ENCODE peak calls at places on chromosomes 5 and 9, in seven cellular contexts. Y is CD4-positive, alpha-beta memory T cell; Q is pancreas; E is uterus; S is PC-3; L is heart right ventricle; V is body of pancreas. H is an unnamed sample.

GRCh38 chr5:126516852-126517251 is 78.2 kb downstream of the ALDH7A1 start:
- DNase-seq in Y (no peak), V (no peak), Q (no peak), L (no peak), S (no peak), E (no peak), H (no peak)

GRCh38 chr9:128163523-128164331 is 3.7 kb downstream of the BBLN start:
- DNase-seq in E (no peak), L (no peak), Q (no peak), S (no peak), Y (no peak), V (no peak), H (no peak)

GRCh38 chr9:134039386-134040175 is 14.3 kb downstream of the BRD3OS start:
- DNase-seq in S (no peak), V (no peak), Y (no peak), Q (no peak), L (no peak), E (no peak), H (no peak)

GRCh38 chr9:132583584-132584304 is 1.3 kb downstream of the BARHL1 start:
- DNase-seq in Y (no peak), S (no peak), E (no peak), L (no peak), V (no peak), Q (no peak), H (no peak)

GRCh38 chr5:38657020-38657419 is 100.6 kb upstream of the LIFR start:
- DNase-seq in Y (no peak), E (no peak), S (no peak), L (no peak), Q (no peak), V (no peak), H (no peak)

GRCh38 chr9:104882574-104882973 is 45.4 kb downstream of the ABCA1 start:
- DNase-seq in Q (no peak), E (no peak), Y (no peak), S (no peak), V (no peak), L (no peak), H (no peak)

GRCh38 chr9:135230817-135231520 is 143.5 kb downstream of the OLFM1 start:
- DNase-seq in V (no peak), E (no peak), Y (no peak), Q (no peak), L (no peak), S (no peak), H (peak; percentile 75)

GRCh38 chr5:160742446-160742845 is 109.6 kb downstream of the ATP10B start:
- DNase-seq in Y (no peak), E (no peak), S (no peak), V (no peak), L (no peak), Q (no peak), H (no peak)

GRCh38 chr5:171336486-171337206 is 27.6 kb downstream of the TLX3 start:
- DNase-seq in V (peak; percentile 51), Y (no peak), S (peak; percentile 74), L (peak; percentile 28), E (no peak), Q (peak; percentile 47), H (no peak)

GRCh38 chr5:133926960-133927615 is 41.3 kb downstream of the C5orf15 start:
- DNase-seq in Q (peak; percentile 31), S (peak; percentile 4), L (no peak), V (peak; percentile 46), Y (no peak), E (peak; percentile 22), H (no peak)

GRCh38 chr5:159849437-159850191 is 66.7 kb upstream of the ADRA1B start:
- DNase-seq in Y (no peak), V (no peak), L (no peak), S (peak; percentile 92), Q (no peak), E (peak; percentile 55), H (no peak)

GRCh38 chr5:9388941-9389674 is 156.8 kb downstream of the SEMA5A start:
- DNase-seq in E (no peak), Y (no peak), L (no peak), Q (no peak), V (no peak), S (no peak), H (no peak)

GRCh38 chr9:114851301-114851700 is 45.5 kb upstream of the TNFSF15 start:
- DNase-seq in L (no peak), Q (no peak), E (no peak), S (no peak), V (no peak), Y (no peak), H (no peak)

GRCh38 chr5:89399553-89399952 is 516.6 kb upstream of the MEF2C start:
- DNase-seq in Q (no peak), S (peak; percentile 15), Y (no peak), V (no peak), E (no peak), L (no peak), H (no peak)

GRCh38 chr5:15183520-15183919 is 311.9 kb upstream of the ANKH start:
- DNase-seq in Q (no peak), L (no peak), E (no peak), V (no peak), S (peak; percentile 21), Y (no peak), H (no peak)

GRCh38 chr5:77167695-77168111 is 42.8 kb upstream of the PDE8B start:
- DNase-seq in E (peak; percentile 39), L (no peak), Y (no peak), Q (no peak), S (peak; percentile 74), V (no peak), H (no peak)

GRCh38 chr5:72203251-72203845 is 96.1 kb downstream of the MAP1B start:
- DNase-seq in S (no peak), E (no peak), Q (no peak), L (no peak), V (no peak), Y (no peak), H (no peak)
- H3K36me3 ChIP-seq in S (peaks cover 9% of the 10 kb centered on the region), E (no peaks in the 10 kb centered on the region), Q (no peaks in the 10 kb centered on the region), L (peaks cover 7% of the 10 kb centered on the region), V (no peaks in the 10 kb centered on the region), Y (no peaks in the 10 kb centered on the region), H (peaks cover 63% of the 10 kb centered on the region)

GRCh38 chr5:60377826-60378225 is 322.1 kb downstream of the DEPDC1B start:
- DNase-seq in E (no peak), Y (no peak), S (no peak), L (no peak), Q (no peak), V (no peak), H (no peak)
- H3K27ac ChIP-seq in E (no peak overlapping the region), Y (no peak overlapping the region), S (no peak overlapping the region), L (no peak overlapping the region), Q (no peak overlapping the region), V (no peak overlapping the region), H (no peak overlapping the region)

GRCh38 chr5:50328193-50328729 is 112.8 kb downstream of the EMB start:
- DNase-seq in Q (no peak), S (no peak), E (no peak), L (no peak), V (no peak), Y (peak; percentile 3), H (no peak)
- H3K9me3 ChIP-seq in Q (no peaks in the 10 kb centered on the region), S (no peaks in the 10 kb centered on the region), E (no peaks in the 10 kb centered on the region), L (peaks cover 3% of the 10 kb centered on the region), V (no peaks in the 10 kb centered on the region), Y (no peaks in the 10 kb centered on the region), H (no peaks in the 10 kb centered on the region)

GRCh38 chr5:1062761-1063568 is 48.9 kb downstream of the SLC12A7 start:
- DNase-seq in S (no peak), Q (no peak), L (no peak), V (no peak), E (no peak), Y (no peak), H (no peak)
- H3K36me3 ChIP-seq in S (peaks cover 3% of the 10 kb centered on the region), Q (peaks cover 57% of the 10 kb centered on the region), L (peaks cover 7% of the 10 kb centered on the region), V (peaks cover 9% of the 10 kb centered on the region), E (no peaks in the 10 kb centered on the region), Y (peaks cover 5% of the 10 kb centered on the region), H (no peaks in the 10 kb centered on the region)

H was measured in SK-N-MC.